ENCODE peak calls at places on chromosomes 6 and 20, in ten cellular contexts. S is posterior cingulate gyrus; C is hippocampal formation; P is HT-29; W is fibroblast of the conjunctiva; F is SW 1271; B is smooth muscle cell of the brain vasculature; G is stimulated activated CD4-positive, alpha-beta T cell treated with anti-CD3 and anti-CD28 coated beads, Interleukin-12 subunit alpha, Interleukin-12 subunit beta, amount 100 ng/mL, for 4 hours; I is mesendoderm; Z is tibial nerve. E is an unnamed sample.

GRCh38 chr6:82861121-82861520 is 204.5 kb downstream of the UBE3D start:
- DNase-seq in B (no peak), C (no peak), P (no peak), I (no peak), W (no peak), S (no peak), F (no peak), Z (no peak), G (no peak), E (no peak)

GRCh38 chr6:120384671-120385070 is 949.6 kb downstream of the TBC1D32 start:
- DNase-seq in C (no peak), B (no peak), G (no peak), W (no peak), P (no peak), F (no peak), I (no peak), S (no peak), Z (no peak), E (no peak)

GRCh38 chr6:80541186-80541585 is 434.7 kb downstream of the BCKDHB start:
- DNase-seq in S (no peak), I (peak; percentile 28), F (no peak), G (no peak), Z (no peak), W (no peak), P (no peak), C (no peak), B (no peak), E (no peak)

GRCh38 chr6:13989424-13990144 is 64.8 kb downstream of the RNF182 start:
- DNase-seq in G (no peak), W (no peak), B (no peak), C (no peak), P (no peak), I (no peak), F (no peak), Z (no peak), S (no peak), E (no peak)

GRCh38 chr20:37406010-37406998 is 60.4 kb downstream of the SRC start:
- DNase-seq in I (no peak), Z (no peak), S (peak; percentile 58), F (no peak), B (no peak), P (peak; percentile 75), W (no peak), G (peak; percentile 49), C (no peak), E (peak; percentile 74)

GRCh38 chr20:380763-381580 is 412 bp downstream of the TRIB3 start:
- DNase-seq in S (peak; percentile 42), C (no peak), I (peak; percentile 92), F (peak; percentile 49), G (peak; percentile 63), Z (no peak), P (peak; percentile 54), B (no peak), W (peak; percentile 78), E (no peak)

GRCh38 chr20:35129647-35130069 is 17.5 kb downstream of the EDEM2 start:
- DNase-seq in I (no peak), S (no peak), F (no peak), B (no peak), G (no peak), W (no peak), Z (no peak), C (no peak), P (peak; percentile 41), E (no peak)

GRCh38 chr20:63441777-63442493 is 30.5 kb downstream of the KCNQ2 start:
- DNase-seq in F (no peak), W (no peak), S (peak; percentile 86), C (peak; percentile 23), Z (peak; percentile 15), P (peak; percentile 78), I (peak; percentile 76), G (peak; percentile 59), B (no peak), E (no peak)

GRCh38 chr6:34806738-34807453 is 15.0 kb downstream of the BLTP3A start:
- DNase-seq in C (no peak), Z (no peak), P (no peak), G (no peak), B (no peak), F (no peak), W (no peak), S (no peak), I (peak; percentile 66), E (no peak)

GRCh38 chr6:167394330-167394729 is 69.4 kb downstream of the TTLL2 start:
- DNase-seq in F (no peak), Z (no peak), I (no peak), B (no peak), S (no peak), C (no peak), P (no peak), G (no peak), W (no peak), E (no peak)

GRCh38 chr20:8153281-8153908 is 21.3 kb downstream of the PLCB1 start:
- DNase-seq in F (no peak), P (peak; percentile 79), Z (no peak), I (no peak), B (peak; percentile 64), S (no peak), C (no peak), G (no peak), W (no peak), E (no peak)

GRCh38 chr6:52392944-52393343 is 27.2 kb upstream of the EFHC1 start:
- DNase-seq in S (no peak), I (no peak), W (no peak), F (no peak), B (no peak), C (no peak), P (no peak), Z (no peak), G (no peak), E (no peak)

GRCh38 chr6:100203391-100203790 is 209.4 kb upstream of the MCHR2 start:
- DNase-seq in F (peak; percentile 31), W (peak; percentile 95), P (peak; percentile 5), S (no peak), C (no peak), G (no peak), B (peak; percentile 37), I (no peak), Z (no peak), E (no peak)

GRCh38 chr6:45586216-45587171 is 208.8 kb upstream of the SUPT3H start:
- DNase-seq in P (peak; percentile 72), F (no peak), C (no peak), I (peak; percentile 43), Z (no peak), S (no peak), G (no peak), W (no peak), B (no peak), E (no peak)

GRCh38 chr20:40090236-40090635 is 598.8 kb downstream of the MAFB start:
- DNase-seq in P (no peak), G (no peak), C (no peak), F (no peak), Z (no peak), I (peak; percentile 14), W (no peak), S (no peak), B (no peak), E (no peak)

GRCh38 chr20:62311150-62311549 is 8.4 kb downstream of the ADRM1 start:
- DNase-seq in F (no peak), I (no peak), G (no peak), W (no peak), S (no peak), C (no peak), B (no peak), Z (no peak), P (no peak), E (no peak)

GRCh38 chr6:43579171-43579570 is 3.2 kb downstream of the POLH start:
- DNase-seq in I (no peak), W (no peak), P (no peak), F (no peak), S (no peak), G (no peak), C (no peak), Z (no peak), B (no peak), E (no peak)

GRCh38 chr6:70758883-70759282 is 91.2 kb downstream of the SMAP1 start:
- DNase-seq in B (no peak), Z (no peak), G (no peak), I (peak; percentile 8), C (no peak), S (no peak), W (no peak), F (no peak), P (no peak), E (no peak)

GRCh38 chr6:159969921-159970320 is 1.0 kb downstream of the IGF2R start:
- DNase-seq in S (no peak), Z (peak; percentile 76), P (peak; percentile 74), B (peak; percentile 73), C (peak; percentile 16), I (peak; percentile 91), F (no peak), W (no peak), G (no peak), E (peak; percentile 71)

GRCh38 chr6:142543576-142543975 is 241.8 kb downstream of the ADGRG6 start:
- DNase-seq in Z (no peak), G (no peak), W (peak; percentile 38), P (no peak), C (no peak), I (no peak), S (no peak), B (no peak), F (no peak), E (no peak)

GRCh38 chr6:157579467-157580031 is 198.6 kb downstream of the ZDHHC14 start:
- DNase-seq in F (no peak), Z (no peak), I (no peak), C (no peak), G (no peak), S (no peak), P (peak; percentile 29), B (no peak), W (no peak), E (no peak)

GRCh38 chr20:57651977-57652864 is 32.0 kb upstream of the ZBP1 start:
- DNase-seq in F (no peak), C (no peak), Z (peak; percentile 4), W (no peak), G (no peak), B (no peak), I (no peak), S (no peak), P (no peak), E (peak; percentile 8)

GRCh38 chr6:165884813-165885765 is 222.0 kb upstream of the PDE10A start:
- DNase-seq in Z (peak; percentile 89), F (no peak), B (peak; percentile 62), I (peak; percentile 86), G (peak; percentile 68), W (peak; percentile 45), P (peak; percentile 87), S (peak; percentile 84), C (peak; percentile 65), E (peak; percentile 52)

GRCh38 chr20:38970302-38970701 is 8.2 kb downstream of the DHX35 start:
- DNase-seq in Z (no peak), F (peak; percentile 28), B (no peak), S (no peak), P (no peak), G (no peak), C (no peak), I (no peak), W (no peak), E (no peak)

GRCh38 chr20:625360-625932 is 15.3 kb upstream of the TCF15 start:
- DNase-seq in F (no peak), S (no peak), G (no peak), B (no peak), I (no peak), P (no peak), Z (no peak), C (no peak), W (no peak), E (no peak)

GRCh38 chr20:32780749-32781402 is 18.7 kb downstream of the DNMT3B start:
- DNase-seq in G (no peak), Z (no peak), F (no peak), B (no peak), S (peak; percentile 53), W (no peak), P (no peak), C (peak; percentile 54), I (peak; percentile 46), E (peak; percentile 51)

GRCh38 chr20:34710861-34711574 is 6.9 kb downstream of the TP53INP2 start:
- DNase-seq in G (no peak), S (no peak), Z (no peak), P (no peak), I (no peak), B (no peak), W (no peak), C (no peak), F (no peak), E (no peak)

GRCh38 chr6:51892750-51893149 is 194.7 kb downstream of the PKHD1 start:
- DNase-seq in G (no peak), Z (no peak), I (no peak), C (no peak), B (no peak), S (no peak), F (no peak), W (no peak), P (no peak), E (no peak)

E was measured in frontal cortex.